ENCODE peak calls at places on chromosomes 4 and X, in six cellular contexts. One of them, this sample, is unnamed.

GRCh38 chr4:168632246-168632832 is 135.5 kb downstream of the PALLD start:
- DNase-seq in COR-L47: no peak
- DNase-seq in NCI-H446: peak
- DNase-seq in ascending aorta: no peak
- DNase-seq in NCI-H1417 treated with DMSO at 0.1 percent for 48 hours: no peak
- DNase-seq in sciatic nerve: no peak
- DNase-seq in this sample: peak

GRCh38 chr4:74389494-74389893 is 24.5 kb downstream of the EREG start:
- DNase-seq in COR-L47: no peak
- DNase-seq in NCI-H446: no peak
- DNase-seq in ascending aorta: no peak
- DNase-seq in NCI-H1417 treated with DMSO at 0.1 percent for 48 hours: no peak
- DNase-seq in sciatic nerve: no peak
- DNase-seq in this sample: no peak

GRCh38 chrX:136046295-136046894 is 61.2 kb downstream of the SLC9A6 start:
- DNase-seq in COR-L47: no peak
- DNase-seq in NCI-H446: no peak
- DNase-seq in ascending aorta: no peak
- DNase-seq in NCI-H1417 treated with DMSO at 0.1 percent for 48 hours: no peak
- DNase-seq in sciatic nerve: no peak
- DNase-seq in this sample: no peak

GRCh38 chr4:148515248-148515647 is 73.0 kb upstream of the NR3C2 start:
- DNase-seq in COR-L47: no peak
- DNase-seq in NCI-H446: no peak
- DNase-seq in ascending aorta: no peak
- DNase-seq in NCI-H1417 treated with DMSO at 0.1 percent for 48 hours: no peak
- DNase-seq in sciatic nerve: no peak
- DNase-seq in this sample: peak

GRCh38 chr4:3249681-3250437 is 900 bp downstream of the MSANTD1 start:
- DNase-seq in COR-L47: no peak
- DNase-seq in NCI-H446: no peak
- DNase-seq in ascending aorta: no peak
- DNase-seq in NCI-H1417 treated with DMSO at 0.1 percent for 48 hours: no peak
- DNase-seq in sciatic nerve: no peak
- DNase-seq in this sample: no peak

GRCh38 chr4:94595880-94596483 is 144.2 kb downstream of the PDLIM5 start:
- DNase-seq in COR-L47: peak
- DNase-seq in NCI-H446: peak
- DNase-seq in ascending aorta: no peak
- DNase-seq in NCI-H1417 treated with DMSO at 0.1 percent for 48 hours: peak
- DNase-seq in sciatic nerve: no peak
- DNase-seq in this sample: peak

GRCh38 chr4:17280266-17280665 is 231.6 kb downstream of the QDPR start:
- DNase-seq in COR-L47: no peak
- DNase-seq in NCI-H446: no peak
- DNase-seq in ascending aorta: no peak
- DNase-seq in NCI-H1417 treated with DMSO at 0.1 percent for 48 hours: no peak
- DNase-seq in sciatic nerve: no peak
- DNase-seq in this sample: no peak

GRCh38 chrX:123607270-123607669 is 125.6 kb downstream of the THOC2 start:
- DNase-seq in COR-L47: no peak
- DNase-seq in NCI-H446: no peak
- DNase-seq in ascending aorta: no peak
- DNase-seq in NCI-H1417 treated with DMSO at 0.1 percent for 48 hours: no peak
- DNase-seq in sciatic nerve: no peak
- DNase-seq in this sample: no peak

GRCh38 chrX:15988661-15989603 is 134.3 kb upstream of the AP1S2 start:
- DNase-seq in COR-L47: no peak
- DNase-seq in NCI-H446: no peak
- DNase-seq in ascending aorta: no peak
- DNase-seq in NCI-H1417 treated with DMSO at 0.1 percent for 48 hours: no peak
- DNase-seq in sciatic nerve: no peak
- DNase-seq in this sample: peak

GRCh38 chr4:7426525-7427171 is 8.1 kb downstream of the PSAPL1 start:
- DNase-seq in COR-L47: no peak
- DNase-seq in NCI-H446: no peak
- DNase-seq in ascending aorta: peak
- DNase-seq in NCI-H1417 treated with DMSO at 0.1 percent for 48 hours: no peak
- DNase-seq in sciatic nerve: peak
- DNase-seq in this sample: no peak

GRCh38 chrX:73728518-73729023 is 165.6 kb downstream of the CHIC1 start:
- DNase-seq in COR-L47: no peak
- DNase-seq in NCI-H446: no peak
- DNase-seq in ascending aorta: no peak
- DNase-seq in NCI-H1417 treated with DMSO at 0.1 percent for 48 hours: no peak
- DNase-seq in sciatic nerve: no peak
- DNase-seq in this sample: no peak

GRCh38 chrX:48826876-48827653 is 752 bp downstream of the ERAS start:
- DNase-seq in COR-L47: no peak
- DNase-seq in NCI-H446: no peak
- DNase-seq in ascending aorta: no peak
- DNase-seq in NCI-H1417 treated with DMSO at 0.1 percent for 48 hours: no peak
- DNase-seq in sciatic nerve: peak
- DNase-seq in this sample: no peak

GRCh38 chrX:140664939-140665338 is 44.6 kb upstream of the LINC00632 start:
- DNase-seq in COR-L47: no peak
- DNase-seq in NCI-H446: no peak
- DNase-seq in ascending aorta: no peak
- DNase-seq in NCI-H1417 treated with DMSO at 0.1 percent for 48 hours: no peak
- DNase-seq in sciatic nerve: no peak
- DNase-seq in this sample: peak

GRCh38 chrX:2848806-2849420 is 20.2 kb downstream of the GYG2 start:
- DNase-seq in COR-L47: no peak
- DNase-seq in NCI-H446: no peak
- DNase-seq in ascending aorta: no peak
- DNase-seq in NCI-H1417 treated with DMSO at 0.1 percent for 48 hours: no peak
- DNase-seq in sciatic nerve: no peak
- DNase-seq in this sample: no peak

GRCh38 chr4:106208481-106209460 is 107.2 kb downstream of the TBCK start:
- DNase-seq in COR-L47: no peak
- DNase-seq in NCI-H446: no peak
- DNase-seq in ascending aorta: no peak
- DNase-seq in NCI-H1417 treated with DMSO at 0.1 percent for 48 hours: no peak
- DNase-seq in sciatic nerve: no peak
- DNase-seq in this sample: no peak

GRCh38 chrX:29297171-29297800 is 710.0 kb downstream of the IL1RAPL1 start:
- DNase-seq in COR-L47: no peak
- DNase-seq in NCI-H446: no peak
- DNase-seq in ascending aorta: no peak
- DNase-seq in NCI-H1417 treated with DMSO at 0.1 percent for 48 hours: no peak
- DNase-seq in sciatic nerve: no peak
- DNase-seq in this sample: no peak

GRCh38 chrX:9342581-9343051 is 122.2 kb upstream of the TBL1X start:
- DNase-seq in COR-L47: peak
- DNase-seq in NCI-H446: no peak
- DNase-seq in ascending aorta: peak
- DNase-seq in NCI-H1417 treated with DMSO at 0.1 percent for 48 hours: peak
- DNase-seq in sciatic nerve: peak
- DNase-seq in this sample: peak

GRCh38 chr4:140342620-140343019 is 30.8 kb upstream of the SCOC start:
- DNase-seq in COR-L47: no peak
- DNase-seq in NCI-H446: no peak
- DNase-seq in ascending aorta: no peak
- DNase-seq in NCI-H1417 treated with DMSO at 0.1 percent for 48 hours: no peak
- DNase-seq in sciatic nerve: no peak
- DNase-seq in this sample: peak

GRCh38 chr4:161650812-161651211 is 513.0 kb downstream of the FSTL5 start:
- DNase-seq in COR-L47: no peak
- DNase-seq in NCI-H446: no peak
- DNase-seq in ascending aorta: no peak
- DNase-seq in NCI-H1417 treated with DMSO at 0.1 percent for 48 hours: no peak
- DNase-seq in sciatic nerve: no peak
- DNase-seq in this sample: no peak

GRCh38 chr4:78061939-78062603 is 4.9 kb downstream of the FRAS1 start:
- DNase-seq in COR-L47: no peak
- DNase-seq in NCI-H446: peak
- DNase-seq in ascending aorta: no peak
- DNase-seq in NCI-H1417 treated with DMSO at 0.1 percent for 48 hours: no peak
- DNase-seq in sciatic nerve: no peak
- DNase-seq in this sample: no peak

GRCh38 chrX:39492495-39493162 is 605.1 kb downstream of the BCOR start:
- DNase-seq in COR-L47: no peak
- DNase-seq in NCI-H446: no peak
- DNase-seq in ascending aorta: no peak
- DNase-seq in NCI-H1417 treated with DMSO at 0.1 percent for 48 hours: no peak
- DNase-seq in sciatic nerve: no peak
- DNase-seq in this sample: no peak

GRCh38 chr4:27176400-27176799 is 315.8 kb downstream of the STIM2 start:
- DNase-seq in COR-L47: peak
- DNase-seq in NCI-H446: peak
- DNase-seq in ascending aorta: peak
- DNase-seq in NCI-H1417 treated with DMSO at 0.1 percent for 48 hours: peak
- DNase-seq in sciatic nerve: no peak
- DNase-seq in this sample: peak

GRCh38 chrX:27918799-27919198 is 62.5 kb downstream of the DCAF8L1 start:
- DNase-seq in COR-L47: peak
- DNase-seq in NCI-H446: no peak
- DNase-seq in ascending aorta: no peak
- DNase-seq in NCI-H1417 treated with DMSO at 0.1 percent for 48 hours: no peak
- DNase-seq in sciatic nerve: no peak
- DNase-seq in this sample: peak

GRCh38 chr4:107913283-107913899 is 18.0 kb upstream of the CYP2U1 start:
- DNase-seq in COR-L47: peak
- DNase-seq in NCI-H446: peak
- DNase-seq in ascending aorta: peak
- DNase-seq in NCI-H1417 treated with DMSO at 0.1 percent for 48 hours: peak
- DNase-seq in sciatic nerve: no peak
- DNase-seq in this sample: peak

GRCh38 chr4:26737385-26737784 is 123.3 kb upstream of the STIM2 start:
- DNase-seq in COR-L47: no peak
- DNase-seq in NCI-H446: no peak
- DNase-seq in ascending aorta: no peak
- DNase-seq in NCI-H1417 treated with DMSO at 0.1 percent for 48 hours: no peak
- DNase-seq in sciatic nerve: no peak
- DNase-seq in this sample: no peak

GRCh38 chr4:187908079-187908501 is 87.5 kb upstream of the ZFP42 start:
- DNase-seq in COR-L47: no peak
- DNase-seq in NCI-H446: no peak
- DNase-seq in ascending aorta: no peak
- DNase-seq in NCI-H1417 treated with DMSO at 0.1 percent for 48 hours: no peak
- DNase-seq in sciatic nerve: no peak
- DNase-seq in this sample: no peak

GRCh38 chr4:53168237-53168636 is 197.6 kb downstream of the SCFD2 start:
- DNase-seq in COR-L47: no peak
- DNase-seq in NCI-H446: no peak
- DNase-seq in ascending aorta: no peak
- DNase-seq in NCI-H1417 treated with DMSO at 0.1 percent for 48 hours: no peak
- DNase-seq in sciatic nerve: no peak
- DNase-seq in this sample: no peak